ENCODE peak calls at places on chromosome 6, in nine cellular contexts. One of them, this sample, is unnamed.

GRCh38 chr6:100300221-100300736 is 164.4 kb downstream of the SIM1 start:
- DNase-seq in HCT116: peak; percentile 96
- DNase-seq in SK-N-SH: no peak
- DNase-seq in PC-9: peak; percentile 97
- DNase-seq in MM.1S: no peak
- DNase-seq in PC-3: peak; percentile 93
- DNase-seq in hepatocyte: peak; percentile 41
- DNase-seq in GM23338: no peak
- DNase-seq in OCI-LY7: no peak
- DNase-seq in this sample: peak; percentile 96

GRCh38 chr6:48777411-48777810 is 666.4 kb upstream of the PTCHD4 start:
- DNase-seq in HCT116: no peak
- DNase-seq in OCI-LY7: no peak
- DNase-seq in PC-3: no peak
- DNase-seq in MM.1S: no peak
- DNase-seq in hepatocyte: no peak
- DNase-seq in GM23338: no peak
- DNase-seq in SK-N-SH: no peak
- DNase-seq in PC-9: no peak
- DNase-seq in this sample: no peak

GRCh38 chr6:37492236-37493046 is 7.3 kb downstream of the CCDC167 start:
- DNase-seq in HCT116: no peak
- DNase-seq in GM23338: peak; percentile 52
- DNase-seq in MM.1S: no peak
- DNase-seq in PC-9: no peak
- DNase-seq in hepatocyte: no peak
- DNase-seq in PC-3: no peak
- DNase-seq in OCI-LY7: no peak
- DNase-seq in SK-N-SH: no peak
- DNase-seq in this sample: no peak

GRCh38 chr6:119791746-119792145 is 442.2 kb upstream of the MAN1A1 start:
- DNase-seq in MM.1S: no peak
- DNase-seq in GM23338: no peak
- DNase-seq in hepatocyte: no peak
- DNase-seq in PC-9: peak; percentile 42
- DNase-seq in SK-N-SH: no peak
- DNase-seq in OCI-LY7: no peak
- DNase-seq in HCT116: peak; percentile 29
- DNase-seq in PC-3: peak; percentile 20
- DNase-seq in this sample: no peak

GRCh38 chr6:11412011-11412424 is 125.5 kb upstream of the TMEM170B start:
- DNase-seq in SK-N-SH: no peak
- DNase-seq in HCT116: no peak
- DNase-seq in GM23338: no peak
- DNase-seq in hepatocyte: no peak
- DNase-seq in MM.1S: no peak
- DNase-seq in PC-9: peak; percentile 53
- DNase-seq in OCI-LY7: no peak
- DNase-seq in PC-3: no peak
- DNase-seq in this sample: peak; percentile 61

GRCh38 chr6:168043193-168043847 is 35.7 kb downstream of the FRMD1 start:
- DNase-seq in PC-3: no peak
- DNase-seq in MM.1S: no peak
- DNase-seq in SK-N-SH: no peak
- DNase-seq in OCI-LY7: no peak
- DNase-seq in hepatocyte: no peak
- DNase-seq in PC-9: no peak
- DNase-seq in GM23338: no peak
- DNase-seq in HCT116: no peak
- DNase-seq in this sample: no peak

GRCh38 chr6:41422156-41422555 is 86.7 kb downstream of the NCR2 start:
- DNase-seq in SK-N-SH: no peak
- DNase-seq in MM.1S: no peak
- DNase-seq in PC-9: no peak
- DNase-seq in PC-3: no peak
- DNase-seq in OCI-LY7: no peak
- DNase-seq in hepatocyte: no peak
- DNase-seq in HCT116: no peak
- DNase-seq in GM23338: no peak
- DNase-seq in this sample: no peak

GRCh38 chr6:16337280-16337975 is 99.0 kb downstream of the GMPR start:
- DNase-seq in OCI-LY7: no peak
- DNase-seq in SK-N-SH: peak; percentile 81
- DNase-seq in PC-3: no peak
- DNase-seq in HCT116: no peak
- DNase-seq in MM.1S: no peak
- DNase-seq in PC-9: no peak
- DNase-seq in GM23338: peak; percentile 40
- DNase-seq in hepatocyte: peak; percentile 85
- DNase-seq in this sample: peak; percentile 89

GRCh38 chr6:16503919-16504554 is 257.2 kb downstream of the ATXN1 start:
- DNase-seq in MM.1S: peak; percentile 67
- DNase-seq in PC-3: no peak
- DNase-seq in OCI-LY7: no peak
- DNase-seq in PC-9: no peak
- DNase-seq in GM23338: no peak
- DNase-seq in hepatocyte: no peak
- DNase-seq in SK-N-SH: no peak
- DNase-seq in HCT116: no peak
- DNase-seq in this sample: no peak

GRCh38 chr6:2514965-2515543 is 235.7 kb downstream of the MYLK4 start:
- DNase-seq in hepatocyte: peak; percentile 75
- DNase-seq in OCI-LY7: no peak
- DNase-seq in MM.1S: no peak
- DNase-seq in SK-N-SH: no peak
- DNase-seq in GM23338: no peak
- DNase-seq in HCT116: no peak
- DNase-seq in PC-3: no peak
- DNase-seq in PC-9: no peak
- DNase-seq in this sample: no peak

GRCh38 chr6:148535976-148536375 is 193.3 kb downstream of the SASH1 start:
- DNase-seq in MM.1S: no peak
- DNase-seq in OCI-LY7: no peak
- DNase-seq in PC-3: no peak
- DNase-seq in SK-N-SH: no peak
- DNase-seq in hepatocyte: no peak
- DNase-seq in GM23338: no peak
- DNase-seq in PC-9: no peak
- DNase-seq in HCT116: no peak
- DNase-seq in this sample: peak; percentile 96

GRCh38 chr6:4130357-4130987 is 4.9 kb downstream of the ECI2 start:
- DNase-seq in SK-N-SH: no peak
- DNase-seq in PC-3: peak; percentile 48
- DNase-seq in HCT116: no peak
- DNase-seq in OCI-LY7: no peak
- DNase-seq in MM.1S: no peak
- DNase-seq in GM23338: no peak
- DNase-seq in PC-9: no peak
- DNase-seq in hepatocyte: no peak
- DNase-seq in this sample: no peak

GRCh38 chr6:129929433-129929832 is 68.3 kb upstream of the TMEM244 start:
- DNase-seq in GM23338: no peak
- DNase-seq in PC-9: no peak
- DNase-seq in SK-N-SH: no peak
- DNase-seq in MM.1S: no peak
- DNase-seq in PC-3: peak; percentile 29
- DNase-seq in OCI-LY7: no peak
- DNase-seq in HCT116: no peak
- DNase-seq in hepatocyte: peak; percentile 10
- DNase-seq in this sample: peak; percentile 93
- H2AFZ ChIP-seq in GM23338: no peak overlapping the region
- H2AFZ ChIP-seq in PC-9: no peak overlapping the region
- H2AFZ ChIP-seq in SK-N-SH: peak overlapping the region; percentile 7
- H2AFZ ChIP-seq in MM.1S: no peak overlapping the region
- H2AFZ ChIP-seq in PC-3: no peak overlapping the region
- H2AFZ ChIP-seq in OCI-LY7: no peak overlapping the region
- H2AFZ ChIP-seq in HCT116: no peak overlapping the region
- H2AFZ ChIP-seq in hepatocyte: no peak overlapping the region
- H2AFZ ChIP-seq in this sample: no peak overlapping the region

GRCh38 chr6:146189131-146189530 is 160.3 kb downstream of the GRM1 start:
- DNase-seq in hepatocyte: no peak
- DNase-seq in SK-N-SH: no peak
- DNase-seq in HCT116: no peak
- DNase-seq in PC-3: no peak
- DNase-seq in PC-9: no peak
- DNase-seq in GM23338: no peak
- DNase-seq in OCI-LY7: no peak
- DNase-seq in MM.1S: no peak
- DNase-seq in this sample: no peak

GRCh38 chr6:146191166-146191565 is 162.3 kb downstream of the GRM1 start:
- DNase-seq in HCT116: no peak
- DNase-seq in PC-3: no peak
- DNase-seq in hepatocyte: no peak
- DNase-seq in MM.1S: no peak
- DNase-seq in OCI-LY7: no peak
- DNase-seq in GM23338: no peak
- DNase-seq in SK-N-SH: no peak
- DNase-seq in PC-9: no peak
- DNase-seq in this sample: no peak

GRCh38 chr6:146191600-146191999 is 162.7 kb downstream of the GRM1 start:
- DNase-seq in MM.1S: no peak
- DNase-seq in PC-3: no peak
- DNase-seq in OCI-LY7: no peak
- DNase-seq in PC-9: no peak
- DNase-seq in GM23338: no peak
- DNase-seq in SK-N-SH: no peak
- DNase-seq in HCT116: no peak
- DNase-seq in hepatocyte: no peak
- DNase-seq in this sample: no peak

GRCh38 chr6:146190581-146190980 is 161.7 kb downstream of the GRM1 start:
- DNase-seq in MM.1S: no peak
- DNase-seq in SK-N-SH: no peak
- DNase-seq in GM23338: no peak
- DNase-seq in HCT116: no peak
- DNase-seq in PC-9: no peak
- DNase-seq in PC-3: no peak
- DNase-seq in hepatocyte: no peak
- DNase-seq in OCI-LY7: no peak
- DNase-seq in this sample: no peak

DNA sequence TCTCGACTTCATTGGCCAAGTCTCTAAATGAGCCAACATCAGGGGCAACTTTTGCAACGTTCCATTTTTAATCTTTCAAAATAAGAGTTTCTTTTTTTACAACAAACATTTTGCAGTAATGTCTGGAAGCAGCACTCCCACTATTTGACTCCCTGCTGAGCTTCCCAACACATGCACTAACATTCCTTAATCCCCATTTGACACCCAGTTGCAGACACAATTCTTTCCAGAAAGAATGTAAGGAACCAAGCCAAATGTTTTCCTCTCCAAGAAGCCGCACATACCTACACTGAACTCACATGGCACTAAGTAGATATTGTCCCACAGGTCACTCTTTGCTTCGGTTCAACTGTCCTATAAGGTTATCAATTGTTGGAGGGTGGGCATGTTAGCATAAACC is 165.6 kb downstream of the GRM1 start:
- DNase-seq in hepatocyte: no peak
- DNase-seq in HCT116: no peak
- DNase-seq in MM.1S: no peak
- DNase-seq in PC-3: no peak
- DNase-seq in SK-N-SH: no peak
- DNase-seq in GM23338: peak; percentile 8
- DNase-seq in OCI-LY7: no peak
- DNase-seq in PC-9: no peak
- DNase-seq in this sample: no peak
- H3K9me2 ChIP-seq in hepatocyte: no peaks in the 10 kb centered on the region
- H3K9me2 ChIP-seq in HCT116: no peaks in the 10 kb centered on the region
- H3K9me2 ChIP-seq in MM.1S: no peaks in the 10 kb centered on the region
- H3K9me2 ChIP-seq in PC-3: no peaks in the 10 kb centered on the region
- H3K9me2 ChIP-seq in SK-N-SH: no peaks in the 10 kb centered on the region
- H3K9me2 ChIP-seq in GM23338: peaks cover 3% of the 10 kb centered on the region
- H3K9me2 ChIP-seq in OCI-LY7: no peaks in the 10 kb centered on the region
- H3K9me2 ChIP-seq in PC-9: no peaks in the 10 kb centered on the region
- H3K9me2 ChIP-seq in this sample: no peaks in the 10 kb centered on the region

GRCh38 chr6:45419574-45420082 is 41.9 kb upstream of the SUPT3H start:
- DNase-seq in PC-9: peak; percentile 68
- DNase-seq in MM.1S: peak; percentile 90
- DNase-seq in hepatocyte: peak; percentile 77
- DNase-seq in SK-N-SH: peak; percentile 55
- DNase-seq in HCT116: peak; percentile 65
- DNase-seq in GM23338: peak; percentile 86
- DNase-seq in PC-3: peak; percentile 85
- DNase-seq in OCI-LY7: peak; percentile 21
- DNase-seq in this sample: no peak
- H3K4me3 ChIP-seq in PC-9: peak overlapping the region; percentile 98
- H3K4me3 ChIP-seq in MM.1S: peak overlapping the region; percentile 95
- H3K4me3 ChIP-seq in hepatocyte: no peak overlapping the region
- H3K4me3 ChIP-seq in SK-N-SH: peak overlapping the region; percentile 89
- H3K4me3 ChIP-seq in HCT116: peak overlapping the region; percentile 47
- H3K4me3 ChIP-seq in GM23338: peak overlapping the region; percentile 90
- H3K4me3 ChIP-seq in PC-3: peak overlapping the region; percentile 93
- H3K4me3 ChIP-seq in OCI-LY7: no peak overlapping the region
- H3K4me3 ChIP-seq in this sample: peak overlapping the region; percentile 98

GRCh38 chr6:126380072-126380583 is 40.2 kb downstream of the CENPW start:
- DNase-seq in PC-3: no peak
- DNase-seq in OCI-LY7: no peak
- DNase-seq in HCT116: no peak
- DNase-seq in GM23338: no peak
- DNase-seq in SK-N-SH: no peak
- DNase-seq in MM.1S: no peak
- DNase-seq in hepatocyte: no peak
- DNase-seq in PC-9: no peak
- DNase-seq in this sample: no peak
- H2AFZ ChIP-seq in PC-3: no peak overlapping the region
- H2AFZ ChIP-seq in OCI-LY7: no peak overlapping the region
- H2AFZ ChIP-seq in HCT116: no peak overlapping the region
- H2AFZ ChIP-seq in GM23338: no peak overlapping the region
- H2AFZ ChIP-seq in SK-N-SH: no peak overlapping the region
- H2AFZ ChIP-seq in MM.1S: no peak overlapping the region
- H2AFZ ChIP-seq in hepatocyte: no peak overlapping the region
- H2AFZ ChIP-seq in PC-9: no peak overlapping the region
- H2AFZ ChIP-seq in this sample: no peak overlapping the region

DNA sequence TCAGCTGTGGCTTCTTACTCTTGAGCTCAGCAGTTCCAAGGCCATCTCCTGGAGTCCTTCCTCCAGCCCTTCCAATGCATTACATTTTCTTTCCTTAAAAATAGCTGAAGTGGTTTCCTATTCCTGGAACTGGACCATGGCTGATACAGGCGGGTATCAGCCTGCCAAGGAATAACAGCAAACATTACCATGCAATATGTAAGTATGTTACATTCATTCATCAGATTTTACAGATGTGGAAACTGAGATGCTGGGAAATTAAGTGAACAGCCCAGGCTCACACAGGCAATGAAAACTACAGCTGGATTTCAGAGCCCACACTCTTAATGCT is 100.4 kb downstream of the NRN1 start:
- DNase-seq in PC-9: no peak
- DNase-seq in hepatocyte: no peak
- DNase-seq in HCT116: no peak
- DNase-seq in PC-3: no peak
- DNase-seq in OCI-LY7: no peak
- DNase-seq in MM.1S: no peak
- DNase-seq in SK-N-SH: no peak
- DNase-seq in GM23338: no peak
- DNase-seq in this sample: no peak
- H3K9me2 ChIP-seq in PC-9: no peaks in the 10 kb centered on the region
- H3K9me2 ChIP-seq in hepatocyte: no peaks in the 10 kb centered on the region
- H3K9me2 ChIP-seq in HCT116: no peaks in the 10 kb centered on the region
- H3K9me2 ChIP-seq in PC-3: no peaks in the 10 kb centered on the region
- H3K9me2 ChIP-seq in OCI-LY7: no peaks in the 10 kb centered on the region
- H3K9me2 ChIP-seq in MM.1S: no peaks in the 10 kb centered on the region
- H3K9me2 ChIP-seq in SK-N-SH: no peaks in the 10 kb centered on the region
- H3K9me2 ChIP-seq in GM23338: peaks cover 3% of the 10 kb centered on the region
- H3K9me2 ChIP-seq in this sample: no peaks in the 10 kb centered on the region

GRCh38 chr6:27736686-27737085 is 175.5 kb downstream of the OR2B2 start:
- DNase-seq in HCT116: no peak
- DNase-seq in hepatocyte: no peak
- DNase-seq in OCI-LY7: no peak
- DNase-seq in PC-3: no peak
- DNase-seq in MM.1S: no peak
- DNase-seq in SK-N-SH: no peak
- DNase-seq in GM23338: no peak
- DNase-seq in PC-9: no peak
- DNase-seq in this sample: no peak
- H3K4me3 ChIP-seq in HCT116: no peak overlapping the region
- H3K4me3 ChIP-seq in hepatocyte: no peak overlapping the region
- H3K4me3 ChIP-seq in OCI-LY7: no peak overlapping the region
- H3K4me3 ChIP-seq in PC-3: no peak overlapping the region
- H3K4me3 ChIP-seq in MM.1S: no peak overlapping the region
- H3K4me3 ChIP-seq in SK-N-SH: no peak overlapping the region
- H3K4me3 ChIP-seq in GM23338: no peak overlapping the region
- H3K4me3 ChIP-seq in PC-9: no peak overlapping the region
- H3K4me3 ChIP-seq in this sample: no peak overlapping the region

This sample was measured in GM23248.